ENCODE peak calls at places on chromosomes 12 and 14, in four cellular contexts. X is HepG2, B is WTC11, K is K562. Q is an unnamed sample.

GRCh38 chr12:52581481-52581880 is 7.8 kb upstream of the KRT74 start:
- DNase-seq in X (no peak), K (no peak), B (no peak), Q (no peak)

GRCh38 chr12:44431647-44432352 is 444.3 kb downstream of the NELL2 start:
- DNase-seq in B (no peak), K (no peak), X (no peak), Q (peak; percentile 56)

GRCh38 chr14:29054119-29054518 is 287.5 kb downstream of the FOXG1 start:
- DNase-seq in B (no peak), K (no peak), X (no peak), Q (no peak)

GRCh38 chr12:118145113-118145797 is 9.3 kb downstream of the PEBP1 start:
- DNase-seq in K (no peak), B (no peak), X (no peak), Q (no peak)

GRCh38 chr14:22735096-22735495 is 31.4 kb upstream of the OXA1L start:
- DNase-seq in K (no peak), X (no peak), B (no peak), Q (no peak)

GRCh38 chr14:76546426-76547221 is 170.7 kb downstream of the ESRRB start:
- DNase-seq in K (peak; percentile 50), B (peak; percentile 72), X (peak; percentile 25), Q (no peak)

GRCh38 chr14:67473290-67474082 is 15.0 kb downstream of the TMEM229B start:
- DNase-seq in K (no peak), B (no peak), X (no peak), Q (no peak)

GRCh38 chr12:116879509-116880212 is 1.6 kb downstream of the HRK start:
- DNase-seq in X (no peak), K (no peak), B (no peak), Q (no peak)

GRCh38 chr12:50597200-50598195 is 92.7 kb downstream of the DIP2B start:
- DNase-seq in X (no peak), K (peak; percentile 73), B (no peak), Q (peak; percentile 55)

GRCh38 chr12:132366341-132366861 is 37.0 kb upstream of the GALNT9 start:
- DNase-seq in K (no peak), B (no peak), X (no peak), Q (no peak)

GRCh38 chr12:26204612-26205289 is 9.4 kb downstream of the SSPN start:
- DNase-seq in K (no peak), B (no peak), X (no peak), Q (no peak)

GRCh38 chr14:90518075-90518940 is 121.5 kb downstream of the CALM1 start:
- DNase-seq in X (no peak), K (no peak), B (no peak), Q (no peak)

GRCh38 chr12:19306366-19306765 is 132.9 kb upstream of the AEBP2 start:
- DNase-seq in K (no peak), B (no peak), X (no peak), Q (no peak)

GRCh38 chr14:94756310-94756709 is 13.6 kb downstream of the GSC start:
- DNase-seq in B (no peak), X (no peak), K (no peak), Q (no peak)

GRCh38 chr14:61218765-61219164 is 62.4 kb downstream of the TMEM30B start:
- DNase-seq in B (no peak), K (no peak), X (no peak), Q (no peak)

GRCh38 chr12:27493260-27493935 is 30.6 kb upstream of the PPFIBP1 start:
- DNase-seq in B (no peak), X (no peak), K (no peak), Q (no peak)

GRCh38 chr14:104293851-104294627 is 155.7 kb downstream of the KIF26A start:
- DNase-seq in B (peak; percentile 39), X (no peak), K (no peak), Q (no peak)

GRCh38 chr14:85079842-85080741 is 449.9 kb upstream of the FLRT2 start:
- DNase-seq in X (no peak), B (no peak), K (no peak), Q (no peak)

GRCh38 chr14:76773956-76774355 is 12.7 kb downstream of the VASH1 start:
- DNase-seq in B (no peak), K (no peak), X (no peak), Q (no peak)

GRCh38 chr12:77685112-77685511 is 145.6 kb upstream of the NAV3 start:
- DNase-seq in K (peak; percentile 1), X (peak; percentile 56), B (peak; percentile 58), Q (peak; percentile 7)

GRCh38 chr12:22467190-22467589 is 77.2 kb downstream of the C2CD5 start:
- DNase-seq in X (no peak), K (no peak), B (no peak), Q (no peak)

GRCh38 chr14:74583689-74584434 is 28.2 kb downstream of the LTBP2 start:
- DNase-seq in B (no peak), K (no peak), X (no peak), Q (no peak)

GRCh38 chr12:128727461-128727860 is 96.3 kb downstream of the SLC15A4 start:
- DNase-seq in X (no peak), B (no peak), K (no peak), Q (no peak)

GRCh38 chr12:53166837-53167236 is 13.7 kb upstream of the ZNF740 start:
- DNase-seq in X (no peak), K (no peak), B (no peak), Q (no peak)

GRCh38 chr12:49542592-49543160 is 3.8 kb downstream of the KCNH3 start:
- DNase-seq in X (no peak), K (no peak), B (no peak), Q (no peak)

GRCh38 chr14:21241218-21241819 is 27.9 kb downstream of the HNRNPC start:
- DNase-seq in K (no peak), X (no peak), B (no peak), Q (no peak)

GRCh38 chr12:9711664-9712063 is 21.2 kb downstream of the CLECL1 start:
- DNase-seq in B (no peak), X (no peak), K (no peak), Q (no peak)

GRCh38 chr12:54411398-54412241 is 7.4 kb downstream of the ITGA5 start:
- DNase-seq in K (peak; percentile 55), B (peak; percentile 59), X (no peak), Q (no peak)

GRCh38 chr14:28102814-28103213 is 663.8 kb upstream of the FOXG1 start:
- DNase-seq in X (no peak), B (no peak), K (no peak), Q (no peak)

GRCh38 chr12:70443274-70443673 is 77.2 kb downstream of the KCNMB4 start:
- DNase-seq in K (no peak), B (no peak), X (no peak), Q (no peak)

GRCh38 chr12:80325167-80325959 is 118.7 kb upstream of the PTPRQ start:
- DNase-seq in X (no peak), B (no peak), K (no peak), Q (no peak)

GRCh38 chr12:21627924-21628323 is 23.3 kb upstream of the GYS2 start:
- DNase-seq in K (no peak), B (no peak), X (no peak), Q (no peak)

GRCh38 chr12:124554429-124555029 is 12.9 kb downstream of the NCOR2 start:
- DNase-seq in X (no peak), K (no peak), B (no peak), Q (no peak)

GRCh38 chr12:77615331-77615730 is 215.4 kb upstream of the NAV3 start:
- DNase-seq in B (peak; percentile 18), K (peak; percentile 1), X (no peak), Q (no peak)

GRCh38 chr12:119786539-119786938 is 90.6 kb downstream of the CIT start:
- DNase-seq in K (no peak), X (no peak), B (no peak), Q (no peak)

GRCh38 chr12:118059645-118060275 is 1.2 kb downstream of the WSB2 start:
- DNase-seq in X (no peak), K (no peak), B (no peak), Q (no peak)

GRCh38 chr12:116919247-116919671 is 8.5 kb downstream of the FBXW8 start:
- DNase-seq in K (peak; percentile 87), B (no peak), X (no peak), Q (no peak)

GRCh38 chr14:101123639-101124525 is 220.4 kb upstream of the RTL1 start:
- DNase-seq in B (no peak), X (no peak), K (no peak), Q (no peak)

GRCh38 chr12:3713483-3713882 is 39.4 kb downstream of the CRACR2A start:
- DNase-seq in B (no peak), X (no peak), K (no peak), Q (no peak)
- TF ChIP-seq CREB1 in B (no peak), X (no peak), K (no peak), Q (no peak)

GRCh38 chr12:66189476-66189823 is 436 bp downstream of the IRAK3 start:
- DNase-seq in B (no peak), K (no peak), X (no peak), Q (no peak)
- TF ChIP-seq ETV6 in B (no peak), K (no peak), X (no peak), Q (no peak)

GRCh38 chr12:123364532-123365140 is at the start of gene SBNO1:
- DNase-seq in B (peak; percentile 83), X (peak; percentile 71), K (peak; percentile 93), Q (peak; percentile 58)

GRCh38 chr12:123365141-123365917 is 682 bp upstream of the SBNO1 start:
- DNase-seq in K (peak; percentile 99), B (peak; percentile 98), X (peak; percentile 96), Q (peak; percentile 98)

GRCh38 chr12:123363743-123364531 is 710 bp downstream of the SBNO1 start:
- DNase-seq in B (peak; percentile 22), X (peak; percentile 47), K (peak; percentile 44), Q (no peak)

GRCh38 chr12:123367511-123367910 is 2.9 kb upstream of the SBNO1 start:
- DNase-seq in K (no peak), X (no peak), B (no peak), Q (no peak)

DNA sequence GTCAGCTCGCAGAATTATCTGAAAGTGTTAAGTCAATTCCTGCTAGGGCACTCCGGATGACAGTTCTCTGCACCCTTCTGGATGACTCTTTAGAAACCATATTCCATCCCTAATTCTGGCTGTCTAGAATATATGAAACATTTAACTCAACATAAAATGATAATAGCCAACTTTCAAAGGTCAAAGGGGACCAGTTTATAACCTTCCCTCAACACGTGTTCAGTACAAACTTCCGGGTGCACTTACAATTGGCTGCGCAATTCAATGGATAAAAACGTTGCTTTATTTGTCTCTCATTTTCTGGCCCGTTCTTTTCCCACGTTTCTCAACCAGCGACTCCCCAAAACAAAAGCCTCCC is 1.3 kb downstream of the SBNO1 start:
- DNase-seq in B (no peak), X (no peak), K (peak; percentile 50), Q (no peak)
- TF ChIP-seq CREB1 in B (no peak), X (no peak), K (no peak), Q (no peak)

GRCh38 chr12:65663648-65664047 is 160.6 kb upstream of the HMGA2 start:
- DNase-seq in B (no peak), K (no peak), X (no peak), Q (no peak)

GRCh38 chr12:65667932-65668331 is 156.4 kb upstream of the HMGA2 start:
- DNase-seq in X (no peak), K (no peak), B (no peak), Q (no peak)

GRCh38 chr12:65664715-65665250 is 159.5 kb upstream of the HMGA2 start:
- DNase-seq in X (no peak), B (no peak), K (no peak), Q (no peak)

GRCh38 chr12:65666876-65667275 is 157.4 kb upstream of the HMGA2 start:
- DNase-seq in B (no peak), X (no peak), K (peak; percentile 78), Q (no peak)

GRCh38 chr12:65665817-65666216 is 158.5 kb upstream of the HMGA2 start:
- DNase-seq in K (no peak), B (no peak), X (no peak), Q (no peak)
- TF ChIP-seq ETV6 in K (no peak), B (no peak), X (no peak), Q (no peak)